ENCODE peak calls at places on chromosomes 6 and 20, in seven cellular contexts. O is PC-9, W is dorsolateral prefrontal cortex, F is neural progenitor cell, U is A549, B is mammary epithelial cell, N is endothelial cell of umbilical vein. K is an unnamed sample.

GRCh38 chr6:71457883-71458282 is 169.3 kb downstream of the OGFRL1 start:
- DNase-seq in N (peak; percentile 14), U (no peak), O (peak; percentile 46), W (no peak), F (no peak), B (peak; percentile 46), K (no peak)

GRCh38 chr6:42383421-42384208 is 68.1 kb downstream of the TRERF1 start:
- DNase-seq in O (no peak), B (no peak), N (no peak), W (no peak), U (no peak), F (no peak), K (no peak)

GRCh38 chr6:138250513-138251247 is 32.4 kb upstream of the PBOV1 start:
- DNase-seq in U (no peak), W (peak; percentile 68), O (no peak), B (peak; percentile 90), F (no peak), N (peak; percentile 76), K (peak; percentile 76)

GRCh38 chr20:62972270-62973032 is 19.9 kb downstream of the SLC17A9 start:
- DNase-seq in F (peak; percentile 93), N (peak; percentile 79), U (peak; percentile 83), B (peak; percentile 64), O (peak; percentile 64), W (peak; percentile 81), K (peak; percentile 83)

GRCh38 chr20:16462711-16463110 is 110.5 kb downstream of the KIF16B start:
- DNase-seq in U (no peak), F (peak; percentile 8), W (no peak), B (no peak), N (no peak), O (no peak), K (no peak)

GRCh38 chr20:47160992-47161391 is 195.5 kb downstream of the ZMYND8 start:
- DNase-seq in O (no peak), U (no peak), F (no peak), W (no peak), N (no peak), B (no peak), K (no peak)

GRCh38 chr20:60310551-60310950 is 352.3 kb downstream of the CDH26 start:
- DNase-seq in B (no peak), F (no peak), O (no peak), U (no peak), W (no peak), N (no peak), K (no peak)

GRCh38 chr6:3405679-3406078 is 51.2 kb downstream of the SLC22A23 start:
- DNase-seq in U (peak; percentile 38), O (peak; percentile 40), N (no peak), F (no peak), B (peak; percentile 70), W (no peak), K (peak; percentile 86)

GRCh38 chr6:13859871-13860555 is 45.7 kb upstream of the MCUR1 start:
- DNase-seq in W (peak; percentile 16), U (no peak), N (no peak), F (no peak), B (no peak), O (no peak), K (no peak)

GRCh38 chr6:20319520-20320357 is 81.9 kb upstream of the E2F3 start:
- DNase-seq in W (no peak), U (no peak), B (no peak), F (no peak), N (no peak), O (no peak), K (no peak)

GRCh38 chr6:147651249-147652063 is 143.0 kb downstream of the SAMD5 start:
- DNase-seq in N (peak; percentile 41), F (peak; percentile 28), O (no peak), B (no peak), W (no peak), U (peak; percentile 8), K (peak; percentile 59)

GRCh38 chr20:37956099-37956498 is 53.2 kb downstream of the VSTM2L start:
- DNase-seq in N (no peak), B (no peak), O (no peak), F (no peak), U (no peak), W (no peak), K (no peak)

DNA sequence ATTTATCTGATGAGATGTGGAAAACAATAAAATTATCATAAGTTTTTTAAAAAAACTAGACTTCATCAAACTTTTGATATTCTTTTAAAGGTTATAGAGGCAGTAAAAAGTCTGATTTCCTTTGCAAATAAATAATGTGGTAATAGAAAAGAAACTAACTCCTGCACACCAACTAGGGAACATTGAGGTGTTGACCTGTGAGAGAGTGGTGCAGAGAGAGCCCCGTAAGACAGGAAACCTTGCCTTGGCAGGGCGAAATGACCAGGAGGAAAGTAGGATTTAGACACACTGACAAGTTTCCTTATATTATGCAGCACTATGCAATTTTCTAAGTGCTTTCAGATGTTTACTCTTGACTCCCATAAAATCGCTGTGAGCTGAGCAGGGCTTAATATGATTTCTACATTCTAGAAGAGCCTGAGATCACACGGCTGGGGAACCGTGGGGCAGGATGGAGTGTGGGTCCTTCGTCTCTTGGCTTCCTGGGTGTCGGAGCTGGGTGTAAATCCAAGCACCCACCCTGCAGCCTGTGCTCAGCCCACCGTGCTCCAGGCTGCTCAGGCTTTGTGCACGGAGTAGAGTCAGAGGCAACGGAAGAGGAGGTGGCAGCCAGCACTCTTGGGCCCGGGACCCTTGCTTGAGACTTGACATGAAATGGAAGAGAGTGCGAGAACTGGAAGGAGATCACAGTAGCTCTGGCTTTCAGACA is 61.3 kb upstream of the FOXQ1 start:
- DNase-seq in F (no peak), U (no peak), W (no peak), O (peak; percentile 48), B (no peak), N (no peak), K (no peak)
- H3K4me3 ChIP-seq in F (no peak overlapping the region), U (no peak overlapping the region), W (no peak overlapping the region), O (peak overlapping the region; percentile 42), B (no peak overlapping the region), N (no peak overlapping the region), K (no peak overlapping the region)

GRCh38 chr20:57932227-57932864 is 222.5 kb upstream of the PMEPA1 start:
- DNase-seq in B (no peak), W (no peak), F (no peak), N (no peak), O (no peak), U (no peak), K (no peak)
- TF ChIP-seq CTCF in B (no peak), W (no peak), F (no peak), N (no peak), O (no peak), U (no peak), K (no peak)

GRCh38 chr6:65110031-65110430 is 597.0 kb downstream of the EYS start:
- DNase-seq in F (no peak), W (no peak), N (no peak), U (no peak), O (no peak), B (no peak), K (peak; percentile 1)

GRCh38 chr6:65113581-65113980 is 593.4 kb downstream of the EYS start:
- DNase-seq in U (no peak), N (peak; percentile 72), F (no peak), B (no peak), W (no peak), O (no peak), K (peak; percentile 27)

GRCh38 chr6:65116326-65116725 is 590.7 kb downstream of the EYS start:
- DNase-seq in B (no peak), U (no peak), N (no peak), O (no peak), W (no peak), F (no peak), K (no peak)

GRCh38 chr6:65117854-65118409 is 589.1 kb downstream of the EYS start:
- DNase-seq in U (no peak), O (no peak), B (no peak), F (no peak), N (no peak), W (no peak), K (no peak)

GRCh38 chr6:65112435-65112834 is 594.6 kb downstream of the EYS start:
- DNase-seq in B (no peak), F (no peak), N (no peak), W (no peak), U (no peak), O (no peak), K (no peak)
- H3K4me3 ChIP-seq in B (no peak overlapping the region), F (no peak overlapping the region), N (no peak overlapping the region), W (no peak overlapping the region), U (no peak overlapping the region), O (no peak overlapping the region), K (no peak overlapping the region)

DNA sequence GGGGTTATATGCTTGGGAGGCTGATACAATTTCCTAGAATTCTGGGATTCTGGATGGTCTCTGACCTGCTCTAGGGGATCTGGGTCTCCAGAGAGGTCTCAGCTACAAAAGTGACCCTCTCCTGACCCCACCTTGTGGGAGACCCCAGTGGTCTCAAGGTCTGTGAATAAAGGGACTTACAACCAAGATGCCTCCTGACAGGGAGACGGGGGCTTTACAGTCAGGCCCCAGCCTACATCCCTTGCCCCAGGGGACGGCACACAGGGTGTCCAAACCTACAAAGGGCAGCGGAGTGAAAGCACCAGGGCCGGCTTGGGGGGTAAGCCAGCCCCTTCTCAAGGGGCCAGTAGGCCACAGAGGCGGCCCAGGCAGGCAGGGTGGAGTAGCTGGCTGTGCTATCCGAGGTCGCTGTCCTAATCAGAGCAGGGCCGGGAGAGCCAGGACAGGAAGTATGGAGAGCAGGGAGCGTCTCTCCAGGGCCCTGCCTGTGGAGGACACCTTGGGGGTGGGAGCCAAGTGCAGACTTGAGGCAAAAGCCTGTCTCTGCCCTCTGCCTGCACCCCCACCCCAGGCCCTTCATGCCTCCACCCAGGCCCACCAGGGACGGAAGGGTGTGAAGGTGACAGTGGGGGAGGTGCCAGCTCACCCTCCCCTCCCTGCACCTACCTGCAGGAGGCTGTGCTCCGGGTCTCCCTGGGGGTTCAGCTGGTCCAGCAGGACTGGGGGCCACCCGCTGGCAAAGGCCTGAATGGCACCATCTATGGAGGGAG is 3.5 kb downstream of the GFRA4 start:
- DNase-seq in B (no peak), N (no peak), O (no peak), W (no peak), F (no peak), U (no peak), K (no peak)
- TF ChIP-seq CTCF in B (no peak), N (no peak), O (no peak), W (no peak), F (no peak), U (no peak), K (no peak)

DNA sequence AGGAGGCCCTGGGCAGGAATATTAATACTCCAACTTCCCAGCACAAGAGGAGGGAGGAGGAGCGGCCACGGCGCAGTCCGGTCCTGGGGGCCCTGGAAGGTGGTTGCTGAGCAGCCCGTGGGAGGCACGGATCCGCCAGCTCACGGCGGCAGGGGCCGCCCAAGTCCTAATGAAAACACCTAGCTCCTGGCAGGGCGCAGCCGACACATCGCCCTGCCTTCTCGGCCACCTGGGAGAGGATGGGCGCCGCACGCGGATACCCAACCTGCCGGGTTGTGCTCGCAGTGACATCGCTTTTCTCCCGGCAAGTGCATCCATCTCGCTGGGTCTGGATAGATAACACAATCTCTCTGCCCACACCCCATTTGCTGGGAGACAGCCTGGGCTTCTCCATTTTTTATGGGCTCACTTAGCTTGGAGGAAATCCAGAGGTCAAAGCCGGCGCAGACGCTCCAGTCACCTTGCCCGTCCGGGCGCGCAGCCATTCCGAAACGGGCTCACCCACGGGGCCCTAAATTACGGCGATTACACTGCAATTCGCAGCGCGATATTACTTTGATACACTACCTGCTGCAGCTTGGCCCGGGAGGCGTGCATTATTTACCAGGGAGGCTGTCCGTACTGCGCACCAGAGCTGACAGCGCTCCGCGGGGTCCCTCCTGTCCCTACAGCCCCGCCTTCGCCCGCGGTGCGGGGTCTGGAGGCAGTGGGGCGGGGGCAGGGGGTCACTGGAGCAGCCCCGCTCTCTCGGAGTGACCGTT is 36.2 kb upstream of the CCDC167 start:
- DNase-seq in U (no peak), F (peak; percentile 75), O (no peak), W (no peak), N (no peak), B (peak; percentile 35), K (no peak)
- H3K4me3 ChIP-seq in U (no peak overlapping the region), F (peak overlapping the region; percentile 53), O (no peak overlapping the region), W (peak overlapping the region; percentile 55), N (no peak overlapping the region), B (no peak overlapping the region), K (peak overlapping the region; percentile 2)

GRCh38 chr6:6674872-6675271 is 86.4 kb downstream of the LY86 start:
- DNase-seq in F (peak; percentile 56), N (no peak), U (no peak), O (no peak), B (no peak), W (no peak), K (no peak)
- TF ChIP-seq CTCF in F (peak; percentile 79), N (peak; percentile 56), U (no peak), O (peak; percentile 30), B (peak; percentile 27), W (no peak), K (peak; percentile 47)